ENCODE peak calls at places on chromosomes 1 and 21, in four cellular contexts. One of them, this sample, is unnamed.

GRCh38 chr1:31181515-31182343 is 58.0 kb downstream of the NKAIN1 start:
- DNase-seq in ovary: peak
- DNase-seq in RCC 7860: peak
- DNase-seq in activated naive CD4-positive, alpha-beta T cell treated with anti-CD3 and anti-CD28 coated beads, Interleukin-2, amount 50 U/mL, for 72 hours: peak
- DNase-seq in this sample: peak

GRCh38 chr1:231106347-231106746 is 55.5 kb upstream of the TRIM67 start:
- DNase-seq in ovary: no peak
- DNase-seq in RCC 7860: peak
- DNase-seq in activated naive CD4-positive, alpha-beta T cell treated with anti-CD3 and anti-CD28 coated beads, Interleukin-2, amount 50 U/mL, for 72 hours: no peak
- DNase-seq in this sample: no peak

GRCh38 chr1:154741747-154742495 is 128.2 kb downstream of the KCNN3 start:
- DNase-seq in RCC 7860: no peak
- DNase-seq in activated naive CD4-positive, alpha-beta T cell treated with anti-CD3 and anti-CD28 coated beads, Interleukin-2, amount 50 U/mL, for 72 hours: no peak
- DNase-seq in ovary: no peak
- DNase-seq in this sample: no peak

GRCh38 chr21:45075606-45076244 is 1.3 kb downstream of the ADARB1 start:
- DNase-seq in activated naive CD4-positive, alpha-beta T cell treated with anti-CD3 and anti-CD28 coated beads, Interleukin-2, amount 50 U/mL, for 72 hours: no peak
- DNase-seq in ovary: no peak
- DNase-seq in RCC 7860: no peak
- DNase-seq in this sample: no peak

GRCh38 chr1:238115852-238116251 is 225.1 kb upstream of the ZP4 start:
- DNase-seq in ovary: no peak
- DNase-seq in RCC 7860: no peak
- DNase-seq in activated naive CD4-positive, alpha-beta T cell treated with anti-CD3 and anti-CD28 coated beads, Interleukin-2, amount 50 U/mL, for 72 hours: no peak
- DNase-seq in this sample: no peak

GRCh38 chr1:44084998-44085675 is 33.5 kb upstream of the KLF17 start:
- DNase-seq in ovary: no peak
- DNase-seq in activated naive CD4-positive, alpha-beta T cell treated with anti-CD3 and anti-CD28 coated beads, Interleukin-2, amount 50 U/mL, for 72 hours: no peak
- DNase-seq in RCC 7860: peak
- DNase-seq in this sample: peak

GRCh38 chr1:113073457-113073950 is 506 bp downstream of the LRIG2 start:
- DNase-seq in activated naive CD4-positive, alpha-beta T cell treated with anti-CD3 and anti-CD28 coated beads, Interleukin-2, amount 50 U/mL, for 72 hours: no peak
- DNase-seq in RCC 7860: peak
- DNase-seq in ovary: no peak
- DNase-seq in this sample: no peak

GRCh38 chr1:5475572-5475971 is 516.7 kb downstream of the NPHP4 start:
- DNase-seq in RCC 7860: no peak
- DNase-seq in ovary: no peak
- DNase-seq in activated naive CD4-positive, alpha-beta T cell treated with anti-CD3 and anti-CD28 coated beads, Interleukin-2, amount 50 U/mL, for 72 hours: no peak
- DNase-seq in this sample: peak

GRCh38 chr1:13540871-13541270 is 27.1 kb upstream of the LRRC38 start:
- DNase-seq in activated naive CD4-positive, alpha-beta T cell treated with anti-CD3 and anti-CD28 coated beads, Interleukin-2, amount 50 U/mL, for 72 hours: no peak
- DNase-seq in ovary: no peak
- DNase-seq in RCC 7860: no peak
- DNase-seq in this sample: no peak

GRCh38 chr21:39189857-39190604 is 6.8 kb upstream of the PSMG1 start:
- DNase-seq in RCC 7860: no peak
- DNase-seq in ovary: no peak
- DNase-seq in activated naive CD4-positive, alpha-beta T cell treated with anti-CD3 and anti-CD28 coated beads, Interleukin-2, amount 50 U/mL, for 72 hours: no peak
- DNase-seq in this sample: no peak

GRCh38 chr1:172640146-172640545 is 18.8 kb upstream of the FASLG start:
- DNase-seq in RCC 7860: peak
- DNase-seq in ovary: no peak
- DNase-seq in activated naive CD4-positive, alpha-beta T cell treated with anti-CD3 and anti-CD28 coated beads, Interleukin-2, amount 50 U/mL, for 72 hours: no peak
- DNase-seq in this sample: no peak

GRCh38 chr1:76951185-76951584 is 83.9 kb downstream of the ST6GALNAC5 start:
- DNase-seq in RCC 7860: peak
- DNase-seq in activated naive CD4-positive, alpha-beta T cell treated with anti-CD3 and anti-CD28 coated beads, Interleukin-2, amount 50 U/mL, for 72 hours: no peak
- DNase-seq in ovary: no peak
- DNase-seq in this sample: no peak

GRCh38 chr1:205321109-205321958 is at the start of gene NUAK2:
- DNase-seq in RCC 7860: peak
- DNase-seq in ovary: peak
- DNase-seq in activated naive CD4-positive, alpha-beta T cell treated with anti-CD3 and anti-CD28 coated beads, Interleukin-2, amount 50 U/mL, for 72 hours: peak
- DNase-seq in this sample: peak

GRCh38 chr1:46333300-46334029 is 7.1 kb upstream of the NSUN4 start:
- DNase-seq in RCC 7860: peak
- DNase-seq in ovary: no peak
- DNase-seq in activated naive CD4-positive, alpha-beta T cell treated with anti-CD3 and anti-CD28 coated beads, Interleukin-2, amount 50 U/mL, for 72 hours: no peak
- DNase-seq in this sample: peak

GRCh38 chr1:21320410-21321107 is 30.3 kb upstream of the ECE1 start:
- DNase-seq in activated naive CD4-positive, alpha-beta T cell treated with anti-CD3 and anti-CD28 coated beads, Interleukin-2, amount 50 U/mL, for 72 hours: no peak
- DNase-seq in RCC 7860: no peak
- DNase-seq in ovary: no peak
- DNase-seq in this sample: no peak

GRCh38 chr1:248015801-248016200 is 2.3 kb downstream of the OR2L5 start:
- DNase-seq in activated naive CD4-positive, alpha-beta T cell treated with anti-CD3 and anti-CD28 coated beads, Interleukin-2, amount 50 U/mL, for 72 hours: no peak
- DNase-seq in ovary: no peak
- DNase-seq in RCC 7860: no peak
- DNase-seq in this sample: no peak

GRCh38 chr1:205610036-205610435 is 21.8 kb downstream of the ELK4 start:
- DNase-seq in RCC 7860: no peak
- DNase-seq in activated naive CD4-positive, alpha-beta T cell treated with anti-CD3 and anti-CD28 coated beads, Interleukin-2, amount 50 U/mL, for 72 hours: no peak
- DNase-seq in ovary: no peak
- DNase-seq in this sample: no peak

GRCh38 chr1:16151200-16151708 is 4.6 kb downstream of the EPHA2 start:
- DNase-seq in activated naive CD4-positive, alpha-beta T cell treated with anti-CD3 and anti-CD28 coated beads, Interleukin-2, amount 50 U/mL, for 72 hours: no peak
- DNase-seq in RCC 7860: peak
- DNase-seq in ovary: no peak
- DNase-seq in this sample: no peak

GRCh38 chr1:152486400-152487006 is 24.1 kb upstream of the LCE5A start:
- DNase-seq in RCC 7860: no peak
- DNase-seq in ovary: no peak
- DNase-seq in activated naive CD4-positive, alpha-beta T cell treated with anti-CD3 and anti-CD28 coated beads, Interleukin-2, amount 50 U/mL, for 72 hours: no peak
- DNase-seq in this sample: no peak

GRCh38 chr1:19317126-19317910 is 5.2 kb downstream of the SLC66A1 start:
- DNase-seq in RCC 7860: no peak
- DNase-seq in activated naive CD4-positive, alpha-beta T cell treated with anti-CD3 and anti-CD28 coated beads, Interleukin-2, amount 50 U/mL, for 72 hours: no peak
- DNase-seq in ovary: no peak
- DNase-seq in this sample: no peak

GRCh38 chr1:202806845-202807366 is 1.3 kb downstream of the KDM5B start:
- DNase-seq in activated naive CD4-positive, alpha-beta T cell treated with anti-CD3 and anti-CD28 coated beads, Interleukin-2, amount 50 U/mL, for 72 hours: peak
- DNase-seq in ovary: peak
- DNase-seq in RCC 7860: no peak
- DNase-seq in this sample: no peak

GRCh38 chr21:25561668-25562641 is 45.3 kb downstream of the MRPL39 start:
- DNase-seq in activated naive CD4-positive, alpha-beta T cell treated with anti-CD3 and anti-CD28 coated beads, Interleukin-2, amount 50 U/mL, for 72 hours: peak
- DNase-seq in ovary: peak
- DNase-seq in RCC 7860: peak
- DNase-seq in this sample: peak

GRCh38 chr1:233945573-233945972 is 41.1 kb downstream of the SLC35F3 start:
- DNase-seq in activated naive CD4-positive, alpha-beta T cell treated with anti-CD3 and anti-CD28 coated beads, Interleukin-2, amount 50 U/mL, for 72 hours: no peak
- DNase-seq in ovary: no peak
- DNase-seq in RCC 7860: peak
- DNase-seq in this sample: peak

GRCh38 chr1:28983509-28984310 is 69.3 kb downstream of the EPB41 start:
- DNase-seq in RCC 7860: no peak
- DNase-seq in ovary: no peak
- DNase-seq in activated naive CD4-positive, alpha-beta T cell treated with anti-CD3 and anti-CD28 coated beads, Interleukin-2, amount 50 U/mL, for 72 hours: no peak
- DNase-seq in this sample: no peak

GRCh38 chr1:11071463-11072215 is 11.8 kb upstream of the SRM start:
- DNase-seq in ovary: no peak
- DNase-seq in RCC 7860: no peak
- DNase-seq in activated naive CD4-positive, alpha-beta T cell treated with anti-CD3 and anti-CD28 coated beads, Interleukin-2, amount 50 U/mL, for 72 hours: no peak
- DNase-seq in this sample: no peak

GRCh38 chr1:14567056-14567455 is 31.4 kb upstream of the KAZN start:
- DNase-seq in RCC 7860: no peak
- DNase-seq in ovary: no peak
- DNase-seq in activated naive CD4-positive, alpha-beta T cell treated with anti-CD3 and anti-CD28 coated beads, Interleukin-2, amount 50 U/mL, for 72 hours: no peak
- DNase-seq in this sample: no peak

GRCh38 chr1:5977494-5978444 is 14.5 kb downstream of the NPHP4 start:
- DNase-seq in activated naive CD4-positive, alpha-beta T cell treated with anti-CD3 and anti-CD28 coated beads, Interleukin-2, amount 50 U/mL, for 72 hours: no peak
- DNase-seq in RCC 7860: no peak
- DNase-seq in ovary: peak
- DNase-seq in this sample: no peak

GRCh38 chr1:6965062-6965913 is 180.0 kb downstream of the CAMTA1 start:
- DNase-seq in RCC 7860: no peak
- DNase-seq in ovary: no peak
- DNase-seq in activated naive CD4-positive, alpha-beta T cell treated with anti-CD3 and anti-CD28 coated beads, Interleukin-2, amount 50 U/mL, for 72 hours: no peak
- DNase-seq in this sample: no peak

GRCh38 chr1:239912471-239912870 is 179.2 kb upstream of the FMN2 start:
- DNase-seq in activated naive CD4-positive, alpha-beta T cell treated with anti-CD3 and anti-CD28 coated beads, Interleukin-2, amount 50 U/mL, for 72 hours: no peak
- DNase-seq in ovary: no peak
- DNase-seq in RCC 7860: no peak
- DNase-seq in this sample: no peak

GRCh38 chr1:23198373-23198772 is 18.9 kb downstream of the HTR1D start:
- DNase-seq in activated naive CD4-positive, alpha-beta T cell treated with anti-CD3 and anti-CD28 coated beads, Interleukin-2, amount 50 U/mL, for 72 hours: no peak
- DNase-seq in ovary: no peak
- DNase-seq in RCC 7860: peak
- DNase-seq in this sample: peak

GRCh38 chr1:228334954-228335353 is 71.7 kb downstream of the TRIM11 start:
- DNase-seq in ovary: no peak
- DNase-seq in activated naive CD4-positive, alpha-beta T cell treated with anti-CD3 and anti-CD28 coated beads, Interleukin-2, amount 50 U/mL, for 72 hours: no peak
- DNase-seq in RCC 7860: no peak
- DNase-seq in this sample: no peak

GRCh38 chr1:45954401-45954847 is 151.0 kb downstream of the MAST2 start:
- DNase-seq in ovary: no peak
- DNase-seq in activated naive CD4-positive, alpha-beta T cell treated with anti-CD3 and anti-CD28 coated beads, Interleukin-2, amount 50 U/mL, for 72 hours: no peak
- DNase-seq in RCC 7860: peak
- DNase-seq in this sample: peak

GRCh38 chr1:218397752-218398339 is 52.7 kb downstream of the TGFB2 start:
- DNase-seq in RCC 7860: peak
- DNase-seq in activated naive CD4-positive, alpha-beta T cell treated with anti-CD3 and anti-CD28 coated beads, Interleukin-2, amount 50 U/mL, for 72 hours: no peak
- DNase-seq in ovary: no peak
- DNase-seq in this sample: peak